ENCODE peak calls at places on chromosome 5, in eight cellular contexts. One of them, this sample, is unnamed.

GRCh38 chr5:153043876-153044275 is 446.6 kb upstream of the GRIA1 start:
- DNase-seq in stimulated activated CD4-positive, alpha-beta T cell treated with anti-CD3 and anti-CD28 coated beads, Interleukin-1b, Interleukin-23, amount 100 ng/mL, for 4 hours: no peak
- DNase-seq in frontal cortex: no peak
- DNase-seq in activated T-helper 9 cell treated with anti-CD3 and anti-CD28 coated beads, Interleukin-2, amount 50 U/mL, for 16 hours: no peak
- DNase-seq in keratinocyte: peak; percentile 82
- DNase-seq in body of pancreas: no peak
- DNase-seq in ELR: no peak
- DNase-seq in HuH-7: no peak
- DNase-seq in this sample: no peak

GRCh38 chr5:42317575-42317974 is 105.7 kb upstream of the GHR start:
- DNase-seq in ELR: no peak
- DNase-seq in body of pancreas: no peak
- DNase-seq in frontal cortex: no peak
- DNase-seq in activated T-helper 9 cell treated with anti-CD3 and anti-CD28 coated beads, Interleukin-2, amount 50 U/mL, for 16 hours: no peak
- DNase-seq in keratinocyte: no peak
- DNase-seq in stimulated activated CD4-positive, alpha-beta T cell treated with anti-CD3 and anti-CD28 coated beads, Interleukin-1b, Interleukin-23, amount 100 ng/mL, for 4 hours: no peak
- DNase-seq in HuH-7: no peak
- DNase-seq in this sample: no peak

GRCh38 chr5:145825751-145826180 is 9.4 kb downstream of the PRELID2 start:
- DNase-seq in activated T-helper 9 cell treated with anti-CD3 and anti-CD28 coated beads, Interleukin-2, amount 50 U/mL, for 16 hours: no peak
- DNase-seq in keratinocyte: no peak
- DNase-seq in body of pancreas: no peak
- DNase-seq in stimulated activated CD4-positive, alpha-beta T cell treated with anti-CD3 and anti-CD28 coated beads, Interleukin-1b, Interleukin-23, amount 100 ng/mL, for 4 hours: no peak
- DNase-seq in ELR: peak; percentile 81
- DNase-seq in HuH-7: peak; percentile 20
- DNase-seq in frontal cortex: no peak
- DNase-seq in this sample: peak; percentile 56

GRCh38 chr5:128487041-128487440 is 51.0 kb downstream of the FBN2 start:
- DNase-seq in activated T-helper 9 cell treated with anti-CD3 and anti-CD28 coated beads, Interleukin-2, amount 50 U/mL, for 16 hours: no peak
- DNase-seq in frontal cortex: no peak
- DNase-seq in stimulated activated CD4-positive, alpha-beta T cell treated with anti-CD3 and anti-CD28 coated beads, Interleukin-1b, Interleukin-23, amount 100 ng/mL, for 4 hours: no peak
- DNase-seq in keratinocyte: no peak
- DNase-seq in ELR: peak; percentile 60
- DNase-seq in body of pancreas: no peak
- DNase-seq in HuH-7: no peak
- DNase-seq in this sample: no peak

GRCh38 chr5:180328296-180329137 is 24.6 kb downstream of the GFPT2 start:
- DNase-seq in stimulated activated CD4-positive, alpha-beta T cell treated with anti-CD3 and anti-CD28 coated beads, Interleukin-1b, Interleukin-23, amount 100 ng/mL, for 4 hours: peak; percentile 84
- DNase-seq in body of pancreas: peak; percentile 88
- DNase-seq in HuH-7: peak; percentile 91
- DNase-seq in ELR: peak; percentile 81
- DNase-seq in frontal cortex: peak; percentile 65
- DNase-seq in keratinocyte: peak; percentile 35
- DNase-seq in activated T-helper 9 cell treated with anti-CD3 and anti-CD28 coated beads, Interleukin-2, amount 50 U/mL, for 16 hours: peak; percentile 73
- DNase-seq in this sample: peak; percentile 55

GRCh38 chr5:176866913-176867312 is 32.2 kb downstream of the HK3 start:
- DNase-seq in keratinocyte: no peak
- DNase-seq in ELR: no peak
- DNase-seq in frontal cortex: no peak
- DNase-seq in HuH-7: no peak
- DNase-seq in activated T-helper 9 cell treated with anti-CD3 and anti-CD28 coated beads, Interleukin-2, amount 50 U/mL, for 16 hours: no peak
- DNase-seq in body of pancreas: no peak
- DNase-seq in stimulated activated CD4-positive, alpha-beta T cell treated with anti-CD3 and anti-CD28 coated beads, Interleukin-1b, Interleukin-23, amount 100 ng/mL, for 4 hours: no peak
- DNase-seq in this sample: no peak

GRCh38 chr5:135066781-135067430 is 32.9 kb upstream of the PITX1 start:
- DNase-seq in HuH-7: no peak
- DNase-seq in stimulated activated CD4-positive, alpha-beta T cell treated with anti-CD3 and anti-CD28 coated beads, Interleukin-1b, Interleukin-23, amount 100 ng/mL, for 4 hours: no peak
- DNase-seq in keratinocyte: no peak
- DNase-seq in frontal cortex: no peak
- DNase-seq in activated T-helper 9 cell treated with anti-CD3 and anti-CD28 coated beads, Interleukin-2, amount 50 U/mL, for 16 hours: no peak
- DNase-seq in ELR: no peak
- DNase-seq in body of pancreas: no peak
- DNase-seq in this sample: no peak

GRCh38 chr5:170623576-170624181 is 119.9 kb downstream of the KCNIP1 start:
- DNase-seq in activated T-helper 9 cell treated with anti-CD3 and anti-CD28 coated beads, Interleukin-2, amount 50 U/mL, for 16 hours: no peak
- DNase-seq in body of pancreas: no peak
- DNase-seq in HuH-7: peak; percentile 28
- DNase-seq in stimulated activated CD4-positive, alpha-beta T cell treated with anti-CD3 and anti-CD28 coated beads, Interleukin-1b, Interleukin-23, amount 100 ng/mL, for 4 hours: peak; percentile 19
- DNase-seq in ELR: peak; percentile 71
- DNase-seq in frontal cortex: peak; percentile 56
- DNase-seq in keratinocyte: no peak
- DNase-seq in this sample: peak; percentile 85

GRCh38 chr5:150457562-150458240 is 8.2 kb upstream of the RPS14 start:
- DNase-seq in body of pancreas: no peak
- DNase-seq in frontal cortex: no peak
- DNase-seq in ELR: no peak
- DNase-seq in stimulated activated CD4-positive, alpha-beta T cell treated with anti-CD3 and anti-CD28 coated beads, Interleukin-1b, Interleukin-23, amount 100 ng/mL, for 4 hours: no peak
- DNase-seq in keratinocyte: no peak
- DNase-seq in activated T-helper 9 cell treated with anti-CD3 and anti-CD28 coated beads, Interleukin-2, amount 50 U/mL, for 16 hours: no peak
- DNase-seq in HuH-7: no peak
- DNase-seq in this sample: no peak

GRCh38 chr5:137565450-137565849 is 66.3 kb upstream of the SPOCK1 start:
- DNase-seq in keratinocyte: no peak
- DNase-seq in activated T-helper 9 cell treated with anti-CD3 and anti-CD28 coated beads, Interleukin-2, amount 50 U/mL, for 16 hours: no peak
- DNase-seq in HuH-7: no peak
- DNase-seq in ELR: peak; percentile 43
- DNase-seq in body of pancreas: no peak
- DNase-seq in stimulated activated CD4-positive, alpha-beta T cell treated with anti-CD3 and anti-CD28 coated beads, Interleukin-1b, Interleukin-23, amount 100 ng/mL, for 4 hours: no peak
- DNase-seq in frontal cortex: no peak
- DNase-seq in this sample: no peak

GRCh38 chr5:87115839-87116364 is 151.8 kb upstream of the RASA1 start:
- DNase-seq in HuH-7: no peak
- DNase-seq in ELR: no peak
- DNase-seq in body of pancreas: no peak
- DNase-seq in stimulated activated CD4-positive, alpha-beta T cell treated with anti-CD3 and anti-CD28 coated beads, Interleukin-1b, Interleukin-23, amount 100 ng/mL, for 4 hours: no peak
- DNase-seq in frontal cortex: no peak
- DNase-seq in keratinocyte: no peak
- DNase-seq in activated T-helper 9 cell treated with anti-CD3 and anti-CD28 coated beads, Interleukin-2, amount 50 U/mL, for 16 hours: no peak
- DNase-seq in this sample: no peak

GRCh38 chr5:115541586-115541985 is 3.0 kb downstream of the FEM1C start:
- DNase-seq in body of pancreas: no peak
- DNase-seq in frontal cortex: no peak
- DNase-seq in keratinocyte: no peak
- DNase-seq in stimulated activated CD4-positive, alpha-beta T cell treated with anti-CD3 and anti-CD28 coated beads, Interleukin-1b, Interleukin-23, amount 100 ng/mL, for 4 hours: no peak
- DNase-seq in ELR: peak; percentile 38
- DNase-seq in activated T-helper 9 cell treated with anti-CD3 and anti-CD28 coated beads, Interleukin-2, amount 50 U/mL, for 16 hours: no peak
- DNase-seq in HuH-7: no peak
- DNase-seq in this sample: peak; percentile 12

GRCh38 chr5:9545959-9546851 is at the start of gene SEMA5A:
- DNase-seq in stimulated activated CD4-positive, alpha-beta T cell treated with anti-CD3 and anti-CD28 coated beads, Interleukin-1b, Interleukin-23, amount 100 ng/mL, for 4 hours: no peak
- DNase-seq in HuH-7: no peak
- DNase-seq in frontal cortex: peak; percentile 62
- DNase-seq in keratinocyte: no peak
- DNase-seq in activated T-helper 9 cell treated with anti-CD3 and anti-CD28 coated beads, Interleukin-2, amount 50 U/mL, for 16 hours: no peak
- DNase-seq in body of pancreas: peak; percentile 81
- DNase-seq in ELR: peak; percentile 80
- DNase-seq in this sample: no peak

GRCh38 chr5:65059681-65060598 is 291.2 kb downstream of the CWC27 start:
- DNase-seq in keratinocyte: no peak
- DNase-seq in ELR: peak; percentile 69
- DNase-seq in frontal cortex: no peak
- DNase-seq in stimulated activated CD4-positive, alpha-beta T cell treated with anti-CD3 and anti-CD28 coated beads, Interleukin-1b, Interleukin-23, amount 100 ng/mL, for 4 hours: no peak
- DNase-seq in body of pancreas: no peak
- DNase-seq in activated T-helper 9 cell treated with anti-CD3 and anti-CD28 coated beads, Interleukin-2, amount 50 U/mL, for 16 hours: no peak
- DNase-seq in HuH-7: no peak
- DNase-seq in this sample: no peak

GRCh38 chr5:143757116-143757515 is 54.8 kb upstream of the HMHB1 start:
- DNase-seq in ELR: no peak
- DNase-seq in keratinocyte: no peak
- DNase-seq in body of pancreas: no peak
- DNase-seq in frontal cortex: no peak
- DNase-seq in stimulated activated CD4-positive, alpha-beta T cell treated with anti-CD3 and anti-CD28 coated beads, Interleukin-1b, Interleukin-23, amount 100 ng/mL, for 4 hours: no peak
- DNase-seq in activated T-helper 9 cell treated with anti-CD3 and anti-CD28 coated beads, Interleukin-2, amount 50 U/mL, for 16 hours: no peak
- DNase-seq in HuH-7: no peak
- DNase-seq in this sample: no peak

GRCh38 chr5:11040345-11040744 is 279.3 kb upstream of the DAP start:
- DNase-seq in ELR: no peak
- DNase-seq in keratinocyte: no peak
- DNase-seq in stimulated activated CD4-positive, alpha-beta T cell treated with anti-CD3 and anti-CD28 coated beads, Interleukin-1b, Interleukin-23, amount 100 ng/mL, for 4 hours: no peak
- DNase-seq in body of pancreas: no peak
- DNase-seq in HuH-7: no peak
- DNase-seq in frontal cortex: no peak
- DNase-seq in activated T-helper 9 cell treated with anti-CD3 and anti-CD28 coated beads, Interleukin-2, amount 50 U/mL, for 16 hours: no peak
- DNase-seq in this sample: no peak